ENCODE peak calls at places on chromosome X, in nine cellular contexts. One of them, this sample, is unnamed.
A peak's percentile ranks its signal among the peaks of the same experiment; 100 is the strongest.

GRCh38 chrX:101485212-101486064 is at the start of gene ARMCX4:
- DNase-seq in LoVo: no peak
- DNase-seq in amygdala: peak; percentile 20
- DNase-seq in A172: no peak
- DNase-seq in lung: no peak
- DNase-seq in KBM-7: no peak
- DNase-seq in activated CD4-positive, alpha-beta T cell treated with anti-CD3 and anti-CD28 coated beads for 36 hours: peak; percentile 65
- DNase-seq in brain microvascular endothelial cell: peak; percentile 42
- DNase-seq in choroid plexus epithelial cell: peak; percentile 60
- DNase-seq in this sample: peak; percentile 74

GRCh38 chrX:133640161-133641015 is 225.1 kb upstream of the GPC4 start:
- DNase-seq in brain microvascular endothelial cell: no peak
- DNase-seq in lung: no peak
- DNase-seq in LoVo: no peak
- DNase-seq in choroid plexus epithelial cell: peak; percentile 43
- DNase-seq in amygdala: no peak
- DNase-seq in A172: no peak
- DNase-seq in KBM-7: no peak
- DNase-seq in activated CD4-positive, alpha-beta T cell treated with anti-CD3 and anti-CD28 coated beads for 36 hours: no peak
- DNase-seq in this sample: peak; percentile 48

GRCh38 chrX:27765718-27766117 is 42.1 kb upstream of the MAGEB10 start:
- DNase-seq in brain microvascular endothelial cell: no peak
- DNase-seq in A172: no peak
- DNase-seq in activated CD4-positive, alpha-beta T cell treated with anti-CD3 and anti-CD28 coated beads for 36 hours: no peak
- DNase-seq in KBM-7: no peak
- DNase-seq in LoVo: peak; percentile 1
- DNase-seq in lung: no peak
- DNase-seq in amygdala: no peak
- DNase-seq in choroid plexus epithelial cell: no peak
- DNase-seq in this sample: no peak

GRCh38 chrX:69795702-69796101 is 179.8 kb downstream of the EDA start:
- DNase-seq in choroid plexus epithelial cell: no peak
- DNase-seq in amygdala: no peak
- DNase-seq in A172: no peak
- DNase-seq in activated CD4-positive, alpha-beta T cell treated with anti-CD3 and anti-CD28 coated beads for 36 hours: no peak
- DNase-seq in brain microvascular endothelial cell: no peak
- DNase-seq in LoVo: no peak
- DNase-seq in lung: no peak
- DNase-seq in KBM-7: no peak
- DNase-seq in this sample: no peak

GRCh38 chrX:107704587-107704986 is 71.0 kb downstream of the TSC22D3 start:
- DNase-seq in lung: no peak
- DNase-seq in amygdala: no peak
- DNase-seq in A172: no peak
- DNase-seq in choroid plexus epithelial cell: no peak
- DNase-seq in KBM-7: no peak
- DNase-seq in brain microvascular endothelial cell: no peak
- DNase-seq in activated CD4-positive, alpha-beta T cell treated with anti-CD3 and anti-CD28 coated beads for 36 hours: no peak
- DNase-seq in LoVo: no peak
- DNase-seq in this sample: no peak

GRCh38 chrX:78075787-78076389 is 28.2 kb upstream of the PGK1 start:
- DNase-seq in brain microvascular endothelial cell: no peak
- DNase-seq in KBM-7: no peak
- DNase-seq in amygdala: no peak
- DNase-seq in LoVo: no peak
- DNase-seq in lung: no peak
- DNase-seq in A172: peak; percentile 31
- DNase-seq in choroid plexus epithelial cell: no peak
- DNase-seq in activated CD4-positive, alpha-beta T cell treated with anti-CD3 and anti-CD28 coated beads for 36 hours: peak; percentile 30
- DNase-seq in this sample: no peak

GRCh38 chrX:13937370-13938052 is 92.2 kb downstream of the GEMIN8 start:
- DNase-seq in LoVo: no peak
- DNase-seq in activated CD4-positive, alpha-beta T cell treated with anti-CD3 and anti-CD28 coated beads for 36 hours: no peak
- DNase-seq in lung: no peak
- DNase-seq in brain microvascular endothelial cell: peak; percentile 58
- DNase-seq in A172: peak; percentile 17
- DNase-seq in amygdala: no peak
- DNase-seq in choroid plexus epithelial cell: peak; percentile 5
- DNase-seq in KBM-7: peak; percentile 54
- DNase-seq in this sample: peak; percentile 74

GRCh38 chrX:122501652-122502051 is 682.4 kb upstream of the GRIA3 start:
- DNase-seq in A172: no peak
- DNase-seq in choroid plexus epithelial cell: no peak
- DNase-seq in brain microvascular endothelial cell: no peak
- DNase-seq in activated CD4-positive, alpha-beta T cell treated with anti-CD3 and anti-CD28 coated beads for 36 hours: no peak
- DNase-seq in LoVo: no peak
- DNase-seq in lung: no peak
- DNase-seq in KBM-7: no peak
- DNase-seq in amygdala: no peak
- DNase-seq in this sample: no peak

GRCh38 chrX:149453030-149453429 is 52.1 kb downstream of the IDS start:
- DNase-seq in LoVo: peak; percentile 28
- DNase-seq in brain microvascular endothelial cell: peak; percentile 57
- DNase-seq in KBM-7: no peak
- DNase-seq in choroid plexus epithelial cell: peak; percentile 46
- DNase-seq in amygdala: no peak
- DNase-seq in A172: peak; percentile 76
- DNase-seq in lung: no peak
- DNase-seq in activated CD4-positive, alpha-beta T cell treated with anti-CD3 and anti-CD28 coated beads for 36 hours: no peak
- DNase-seq in this sample: peak; percentile 60

GRCh38 chrX:140050906-140051305 is 85.6 kb upstream of the CXorf66 start:
- DNase-seq in lung: no peak
- DNase-seq in LoVo: no peak
- DNase-seq in A172: no peak
- DNase-seq in amygdala: no peak
- DNase-seq in activated CD4-positive, alpha-beta T cell treated with anti-CD3 and anti-CD28 coated beads for 36 hours: no peak
- DNase-seq in choroid plexus epithelial cell: peak; percentile 30
- DNase-seq in brain microvascular endothelial cell: no peak
- DNase-seq in KBM-7: no peak
- DNase-seq in this sample: peak; percentile 40

GRCh38 chrX:30931920-30932319 is 42.9 kb upstream of the TAB3 start:
- DNase-seq in LoVo: no peak
- DNase-seq in choroid plexus epithelial cell: no peak
- DNase-seq in A172: no peak
- DNase-seq in amygdala: no peak
- DNase-seq in activated CD4-positive, alpha-beta T cell treated with anti-CD3 and anti-CD28 coated beads for 36 hours: no peak
- DNase-seq in lung: no peak
- DNase-seq in KBM-7: no peak
- DNase-seq in brain microvascular endothelial cell: no peak
- DNase-seq in this sample: no peak

GRCh38 chrX:77603635-77604336 is 156.6 kb downstream of the FGF16 start:
- DNase-seq in A172: no peak
- DNase-seq in amygdala: no peak
- DNase-seq in LoVo: no peak
- DNase-seq in KBM-7: no peak
- DNase-seq in activated CD4-positive, alpha-beta T cell treated with anti-CD3 and anti-CD28 coated beads for 36 hours: no peak
- DNase-seq in lung: no peak
- DNase-seq in brain microvascular endothelial cell: no peak
- DNase-seq in choroid plexus epithelial cell: no peak
- DNase-seq in this sample: no peak

GRCh38 chrX:70478521-70478920 is 33.9 kb downstream of the DLG3 start:
- DNase-seq in brain microvascular endothelial cell: no peak
- DNase-seq in KBM-7: no peak
- DNase-seq in A172: no peak
- DNase-seq in amygdala: no peak
- DNase-seq in LoVo: no peak
- DNase-seq in activated CD4-positive, alpha-beta T cell treated with anti-CD3 and anti-CD28 coated beads for 36 hours: no peak
- DNase-seq in choroid plexus epithelial cell: no peak
- DNase-seq in lung: no peak
- DNase-seq in this sample: no peak

GRCh38 chrX:107206697-107207065 is 270 bp downstream of the DNAAF6 start:
- DNase-seq in A172: no peak
- DNase-seq in activated CD4-positive, alpha-beta T cell treated with anti-CD3 and anti-CD28 coated beads for 36 hours: no peak
- DNase-seq in choroid plexus epithelial cell: no peak
- DNase-seq in amygdala: no peak
- DNase-seq in KBM-7: no peak
- DNase-seq in lung: no peak
- DNase-seq in brain microvascular endothelial cell: no peak
- DNase-seq in LoVo: no peak
- DNase-seq in this sample: no peak

GRCh38 chrX:13815664-13816063 is 1.2 kb downstream of the GPM6B start:
- DNase-seq in lung: no peak
- DNase-seq in amygdala: no peak
- DNase-seq in LoVo: no peak
- DNase-seq in A172: no peak
- DNase-seq in KBM-7: no peak
- DNase-seq in activated CD4-positive, alpha-beta T cell treated with anti-CD3 and anti-CD28 coated beads for 36 hours: no peak
- DNase-seq in brain microvascular endothelial cell: no peak
- DNase-seq in choroid plexus epithelial cell: no peak
- DNase-seq in this sample: no peak